ENCODE peak calls at places on chromosomes 4 and X, in five cellular contexts. One of them, this sample, is unnamed.

GRCh38 chrX:75547783-75548182 is 24.9 kb upstream of the ZDHHC15 start:
- DNase-seq in H9: no peak
- DNase-seq in IMR-90: no peak
- DNase-seq in mesendoderm: no peak
- DNase-seq in H1: no peak
- DNase-seq in this sample: no peak

GRCh38 chr4:33060873-33061542 is 2340.8 kb downstream of the PCDH7 start:
- DNase-seq in IMR-90: peak; percentile 28
- DNase-seq in mesendoderm: peak; percentile 82
- DNase-seq in H9: peak; percentile 79
- DNase-seq in H1: peak; percentile 65
- DNase-seq in this sample: peak; percentile 51

GRCh38 chr4:1090465-1091440 is 22.6 kb downstream of the RNF212 start:
- DNase-seq in mesendoderm: no peak
- DNase-seq in IMR-90: no peak
- DNase-seq in H9: peak; percentile 9
- DNase-seq in H1: no peak
- DNase-seq in this sample: no peak

GRCh38 chr4:125951275-125951887 is 636.6 kb downstream of the FAT4 start:
- DNase-seq in H9: no peak
- DNase-seq in H1: no peak
- DNase-seq in IMR-90: peak; percentile 60
- DNase-seq in mesendoderm: no peak
- DNase-seq in this sample: no peak

GRCh38 chrX:23333842-23334535 is 660 bp upstream of the PTCHD1 start:
- DNase-seq in mesendoderm: peak; percentile 76
- DNase-seq in H1: peak; percentile 54
- DNase-seq in IMR-90: no peak
- DNase-seq in H9: peak; percentile 76
- DNase-seq in this sample: no peak

GRCh38 chr4:151325320-151326246 is at the start of gene SH3D19:
- DNase-seq in H9: peak; percentile 52
- DNase-seq in mesendoderm: peak; percentile 82
- DNase-seq in H1: peak; percentile 75
- DNase-seq in IMR-90: peak; percentile 19
- DNase-seq in this sample: peak; percentile 57

GRCh38 chr4:66575024-66575696 is 904.9 kb upstream of the EPHA5 start:
- DNase-seq in IMR-90: peak; percentile 62
- DNase-seq in mesendoderm: no peak
- DNase-seq in H1: no peak
- DNase-seq in H9: no peak
- DNase-seq in this sample: no peak

GRCh38 chr4:87950516-87950915 is 25.0 kb upstream of the SPP1 start:
- DNase-seq in IMR-90: no peak
- DNase-seq in H9: no peak
- DNase-seq in mesendoderm: no peak
- DNase-seq in H1: no peak
- DNase-seq in this sample: no peak

GRCh38 chrX:68307767-68308166 is 125.5 kb downstream of the OPHN1 start:
- DNase-seq in mesendoderm: no peak
- DNase-seq in H1: no peak
- DNase-seq in IMR-90: peak; percentile 75
- DNase-seq in H9: no peak
- DNase-seq in this sample: no peak

GRCh38 chrX:482702-483203 is 96.0 kb upstream of the PPP2R3B start:
- DNase-seq in H1: no peak
- DNase-seq in mesendoderm: no peak
- DNase-seq in H9: no peak
- DNase-seq in IMR-90: no peak
- DNase-seq in this sample: no peak

GRCh38 chrX:140928739-140929138 is 73.7 kb upstream of the SPANXB1 start:
- DNase-seq in H9: no peak
- DNase-seq in mesendoderm: no peak
- DNase-seq in H1: no peak
- DNase-seq in IMR-90: no peak
- DNase-seq in this sample: no peak

GRCh38 chr4:30714408-30715031 is 5.6 kb upstream of the PCDH7 start:
- DNase-seq in H9: peak; percentile 55
- DNase-seq in mesendoderm: peak; percentile 83
- DNase-seq in H1: peak; percentile 53
- DNase-seq in IMR-90: peak; percentile 59
- DNase-seq in this sample: peak; percentile 40

GRCh38 chr4:53162926-53163325 is 202.9 kb downstream of the SCFD2 start:
- DNase-seq in H1: no peak
- DNase-seq in H9: no peak
- DNase-seq in IMR-90: no peak
- DNase-seq in mesendoderm: no peak
- DNase-seq in this sample: no peak

GRCh38 chr4:158282252-158282651 is 72.0 kb downstream of the TMEM144 start:
- DNase-seq in mesendoderm: peak; percentile 45
- DNase-seq in IMR-90: peak; percentile 40
- DNase-seq in H9: no peak
- DNase-seq in H1: no peak
- DNase-seq in this sample: no peak

GRCh38 chr4:62135565-62136156 is 935.5 kb downstream of the ADGRL3 start:
- DNase-seq in mesendoderm: no peak
- DNase-seq in H9: no peak
- DNase-seq in IMR-90: no peak
- DNase-seq in H1: no peak
- DNase-seq in this sample: no peak

GRCh38 chr4:100581337-100581736 is 63.5 kb upstream of the EMCN start:
- DNase-seq in IMR-90: no peak
- DNase-seq in mesendoderm: peak; percentile 1
- DNase-seq in H9: no peak
- DNase-seq in H1: no peak
- DNase-seq in this sample: no peak

GRCh38 chrX:110267874-110268273 is 50.0 kb downstream of the AMMECR1 start:
- DNase-seq in H1: no peak
- DNase-seq in H9: no peak
- DNase-seq in mesendoderm: no peak
- DNase-seq in IMR-90: no peak
- DNase-seq in this sample: no peak

GRCh38 chr4:70197842-70198241 is 2.3 kb downstream of the ODAM start:
- DNase-seq in H1: no peak
- DNase-seq in IMR-90: no peak
- DNase-seq in mesendoderm: peak; percentile 61
- DNase-seq in H9: no peak
- DNase-seq in this sample: no peak

GRCh38 chr4:169491211-169491610 is 121.2 kb downstream of the NEK1 start:
- DNase-seq in mesendoderm: no peak
- DNase-seq in H1: no peak
- DNase-seq in H9: no peak
- DNase-seq in IMR-90: no peak
- DNase-seq in this sample: no peak

GRCh38 chr4:27056281-27056680 is 195.6 kb downstream of the STIM2 start:
- DNase-seq in IMR-90: no peak
- DNase-seq in H9: no peak
- DNase-seq in H1: no peak
- DNase-seq in mesendoderm: no peak
- DNase-seq in this sample: no peak

GRCh38 chr4:171594293-171594692 is 218.9 kb upstream of the GALNTL6 start:
- DNase-seq in IMR-90: no peak
- DNase-seq in mesendoderm: peak; percentile 62
- DNase-seq in H1: no peak
- DNase-seq in H9: peak; percentile 34
- DNase-seq in this sample: no peak

GRCh38 chr4:110467400-110467799 is 8.6 kb upstream of the ENPEP start:
- DNase-seq in H9: no peak
- DNase-seq in mesendoderm: no peak
- DNase-seq in IMR-90: no peak
- DNase-seq in H1: no peak
- DNase-seq in this sample: no peak

GRCh38 chr4:61195064-61195463 is 5.1 kb upstream of the ADGRL3 start:
- DNase-seq in H9: no peak
- DNase-seq in IMR-90: no peak
- DNase-seq in H1: no peak
- DNase-seq in mesendoderm: no peak
- DNase-seq in this sample: no peak

GRCh38 chr4:24210332-24210902 is 320.6 kb upstream of the PPARGC1A start:
- DNase-seq in H1: no peak
- DNase-seq in mesendoderm: no peak
- DNase-seq in H9: no peak
- DNase-seq in IMR-90: peak; percentile 96
- DNase-seq in this sample: no peak

GRCh38 chrX:115906276-115906675 is 264.3 kb upstream of the AGTR2 start:
- DNase-seq in H9: peak; percentile 28
- DNase-seq in IMR-90: no peak
- DNase-seq in H1: peak; percentile 38
- DNase-seq in mesendoderm: no peak
- DNase-seq in this sample: no peak

GRCh38 chr4:186733778-186734177 is 10.1 kb upstream of the FAT1 start:
- DNase-seq in IMR-90: no peak
- DNase-seq in mesendoderm: no peak
- DNase-seq in H9: no peak
- DNase-seq in H1: no peak
- DNase-seq in this sample: no peak

GRCh38 chr4:52643846-52644245 is 15.3 kb downstream of the USP46 start:
- DNase-seq in IMR-90: peak; percentile 78
- DNase-seq in H9: no peak
- DNase-seq in mesendoderm: no peak
- DNase-seq in H1: no peak
- DNase-seq in this sample: no peak

GRCh38 chr4:114653675-114654074 is 55.1 kb downstream of the UGT8 start:
- DNase-seq in H9: no peak
- DNase-seq in IMR-90: no peak
- DNase-seq in mesendoderm: no peak
- DNase-seq in H1: no peak
- DNase-seq in this sample: no peak

GRCh38 chrX:24728530-24728929 is 34.8 kb downstream of the POLA1 start:
- DNase-seq in mesendoderm: no peak
- DNase-seq in IMR-90: no peak
- DNase-seq in H1: no peak
- DNase-seq in H9: no peak
- DNase-seq in this sample: no peak

GRCh38 chrX:19772306-19772705 is 115.1 kb downstream of the SH3KBP1 start:
- DNase-seq in IMR-90: peak; percentile 38
- DNase-seq in mesendoderm: no peak
- DNase-seq in H9: no peak
- DNase-seq in H1: no peak
- DNase-seq in this sample: no peak

GRCh38 chr4:85812776-85813175 is 337.8 kb downstream of the ARHGAP24 start:
- DNase-seq in H1: no peak
- DNase-seq in mesendoderm: no peak
- DNase-seq in IMR-90: peak; percentile 33
- DNase-seq in H9: no peak
- DNase-seq in this sample: no peak

GRCh38 chr4:169634975-169635374 is 14.6 kb downstream of the CLCN3 start:
- DNase-seq in H9: no peak
- DNase-seq in H1: no peak
- DNase-seq in IMR-90: no peak
- DNase-seq in mesendoderm: no peak
- DNase-seq in this sample: no peak

GRCh38 chr4:70721747-70722146 is at the start of gene RUFY3:
- DNase-seq in H1: no peak
- DNase-seq in IMR-90: peak; percentile 98
- DNase-seq in H9: no peak
- DNase-seq in mesendoderm: no peak
- DNase-seq in this sample: no peak

GRCh38 chr4:169079942-169080827 is 70.1 kb upstream of the CBR4 start:
- DNase-seq in IMR-90: peak; percentile 77
- DNase-seq in H9: no peak
- DNase-seq in mesendoderm: no peak
- DNase-seq in H1: no peak
- DNase-seq in this sample: no peak

GRCh38 chrX:13598877-13599276 is 29.5 kb downstream of the EGFL6 start:
- DNase-seq in IMR-90: peak; percentile 4
- DNase-seq in H1: no peak
- DNase-seq in H9: no peak
- DNase-seq in mesendoderm: peak; percentile 14
- DNase-seq in this sample: no peak

GRCh38 chrX:47191331-47191730 is 2.3 kb upstream of the UBA1 start:
- DNase-seq in mesendoderm: peak; percentile 30
- DNase-seq in H9: no peak
- DNase-seq in H1: peak; percentile 49
- DNase-seq in IMR-90: no peak
- DNase-seq in this sample: no peak

GRCh38 chr4:52126946-52127345 is 75.8 kb downstream of the SPATA18 start:
- DNase-seq in mesendoderm: peak; percentile 5
- DNase-seq in IMR-90: peak; percentile 8
- DNase-seq in H1: no peak
- DNase-seq in H9: no peak
- DNase-seq in this sample: no peak

DNA sequence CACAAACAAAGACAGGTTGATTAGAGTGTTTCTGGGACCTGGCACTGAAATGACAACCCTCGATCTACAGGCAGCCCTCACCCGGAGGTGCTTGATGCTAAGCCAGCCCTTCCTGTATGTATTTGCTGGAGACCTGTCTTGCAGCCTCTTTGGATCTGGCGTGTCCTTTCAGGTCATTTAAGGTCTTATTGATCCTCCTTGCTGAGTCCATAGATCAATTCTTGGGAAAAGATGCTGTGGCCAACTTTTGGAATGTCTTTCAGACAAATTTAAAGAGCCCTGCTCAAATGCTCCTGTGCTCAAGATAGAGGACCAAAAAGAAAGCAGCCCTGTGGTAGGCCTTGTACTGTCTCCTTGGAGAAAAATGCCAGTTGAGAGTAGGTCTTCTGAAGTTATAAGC is 6.8 kb upstream of the SETD7 start:
- DNase-seq in mesendoderm: no peak
- DNase-seq in H1: no peak
- DNase-seq in H9: no peak
- DNase-seq in IMR-90: no peak
- DNase-seq in this sample: no peak
- H2BK15ac ChIP-seq in mesendoderm: no peak overlapping the region
- H2BK15ac ChIP-seq in H1: no peak overlapping the region
- H2BK15ac ChIP-seq in H9: no peak overlapping the region
- H2BK15ac ChIP-seq in IMR-90: no peak overlapping the region
- H2BK15ac ChIP-seq in this sample: no peak overlapping the region

GRCh38 chr4:55169352-55169959 is 44.1 kb upstream of the KDR start:
- DNase-seq in IMR-90: peak; percentile 50
- DNase-seq in H1: no peak
- DNase-seq in mesendoderm: peak; percentile 96
- DNase-seq in H9: peak; percentile 89
- DNase-seq in this sample: peak; percentile 29
- H2BK15ac ChIP-seq in IMR-90: no peak overlapping the region
- H2BK15ac ChIP-seq in H1: no peak overlapping the region
- H2BK15ac ChIP-seq in mesendoderm: no peak overlapping the region
- H2BK15ac ChIP-seq in H9: no peak overlapping the region
- H2BK15ac ChIP-seq in this sample: no peak overlapping the region

DNA sequence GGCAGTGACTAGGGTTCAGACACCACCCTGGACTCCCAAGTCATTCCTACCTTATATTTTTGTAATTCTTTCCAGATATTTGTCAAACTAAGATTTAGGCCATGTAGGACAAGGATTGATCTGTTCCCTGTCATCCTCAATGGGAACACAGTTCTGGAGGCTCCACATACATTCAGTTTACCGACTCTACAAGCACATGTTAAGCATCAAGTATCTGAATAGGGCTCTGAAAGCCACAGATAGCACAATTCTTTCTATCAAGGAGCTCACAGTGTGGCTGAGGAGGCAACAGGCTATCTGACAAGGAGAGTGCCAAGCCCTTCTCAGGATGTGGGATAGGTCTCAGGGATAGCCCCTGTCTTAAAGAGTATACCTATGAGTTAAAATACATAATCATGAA is 37.0 kb upstream of the CXCL8 start:
- DNase-seq in mesendoderm: no peak
- DNase-seq in H9: no peak
- DNase-seq in IMR-90: no peak
- DNase-seq in H1: no peak
- DNase-seq in this sample: no peak
- H2BK15ac ChIP-seq in mesendoderm: no peak overlapping the region
- H2BK15ac ChIP-seq in H9: no peak overlapping the region
- H2BK15ac ChIP-seq in IMR-90: peak overlapping the region; percentile 85
- H2BK15ac ChIP-seq in H1: no peak overlapping the region
- H2BK15ac ChIP-seq in this sample: no peak overlapping the region

GRCh38 chr4:108650212-108651067 is at the start of gene OSTC:
- DNase-seq in IMR-90: peak; percentile 97
- DNase-seq in mesendoderm: peak; percentile 98
- DNase-seq in H9: peak; percentile 92
- DNase-seq in H1: peak; percentile 93
- DNase-seq in this sample: peak; percentile 94
- H2BK15ac ChIP-seq in IMR-90: peak within 1 kb of the TSS; percentile 34
- H2BK15ac ChIP-seq in mesendoderm: peak within 1 kb of the TSS; percentile 65
- H2BK15ac ChIP-seq in H9: no peak within 1 kb of the TSS
- H2BK15ac ChIP-seq in H1: no peak within 1 kb of the TSS
- H2BK15ac ChIP-seq in this sample: no peak within 1 kb of the TSS

This sample was measured in neuronal stem cell.